ENCODE peak calls at places on chromosomes 11 and 22, in seven cellular contexts. V is cardiac muscle cell, R is A549, Z is HFF-Myc, N is astrocyte, K is AG10803, E is AG09309. H is an unnamed sample.

GRCh38 chr11:111797145-111797581 is 31.0 kb upstream of the PPP2R1B start:
- DNase-seq in V (no peak), N (peak; percentile 24), K (peak; percentile 16), R (peak; percentile 10), Z (peak; percentile 62), E (no peak), H (no peak)

GRCh38 chr11:12290477-12290922 is 86.9 kb upstream of the PARVA start:
- DNase-seq in N (peak; percentile 48), Z (no peak), R (no peak), K (no peak), V (no peak), E (no peak), H (no peak)

GRCh38 chr22:29755889-29756288 is 10.9 kb downstream of the ZMAT5 start:
- DNase-seq in N (no peak), R (no peak), Z (no peak), V (no peak), E (no peak), K (no peak), H (no peak)

GRCh38 chr11:33500865-33501479 is 199.7 kb downstream of the C11orf91 start:
- DNase-seq in V (peak; percentile 76), N (peak; percentile 46), R (peak; percentile 25), K (peak; percentile 47), Z (no peak), E (no peak), H (no peak)

GRCh38 chr11:117731689-117732290 is 65.2 kb downstream of the DSCAML1 start:
- DNase-seq in Z (no peak), V (no peak), N (no peak), E (no peak), R (no peak), K (no peak), H (no peak)

GRCh38 chr11:126464796-126465195 is 109.3 kb downstream of the ST3GAL4 start:
- DNase-seq in Z (no peak), E (no peak), N (no peak), K (no peak), V (no peak), R (no peak), H (no peak)

GRCh38 chr11:5933116-5933515 is 8.9 kb upstream of the OR56A3 start:
- DNase-seq in R (no peak), N (no peak), Z (no peak), E (no peak), K (no peak), V (no peak), H (no peak)

GRCh38 chr11:130547761-130548490 is 99.5 kb downstream of the ADAMTS15 start:
- DNase-seq in N (no peak), V (no peak), K (no peak), E (no peak), R (no peak), Z (no peak), H (no peak)

GRCh38 chr11:66100272-66101037 is 30.4 kb downstream of the PACS1 start:
- DNase-seq in R (peak; percentile 59), K (no peak), Z (no peak), V (no peak), N (peak; percentile 36), E (no peak), H (no peak)

GRCh38 chr11:66106786-66107599 is 36.9 kb downstream of the PACS1 start:
- DNase-seq in V (no peak), N (peak; percentile 29), Z (no peak), E (no peak), K (no peak), R (peak; percentile 23), H (no peak)

GRCh38 chr11:66104057-66104638 is 34.1 kb downstream of the PACS1 start:
- DNase-seq in E (no peak), V (no peak), N (no peak), K (no peak), R (no peak), Z (no peak), H (no peak)

GRCh38 chr11:66101055-66101454 is 31.0 kb downstream of the PACS1 start:
- DNase-seq in N (no peak), K (no peak), R (no peak), Z (no peak), E (no peak), V (no peak), H (no peak)
- H3K4me3 ChIP-seq in N (no peak overlapping the region), K (no peak overlapping the region), R (no peak overlapping the region), Z (no peak overlapping the region), E (no peak overlapping the region), V (no peak overlapping the region), H (no peak overlapping the region)

GRCh38 chr11:102317099-102317767 is at the start of gene BIRC3:
- DNase-seq in N (peak; percentile 95), Z (peak; percentile 78), K (peak; percentile 86), V (peak; percentile 71), R (peak; percentile 97), E (peak; percentile 71), H (no peak)

GRCh38 chr11:102314784-102315183 is 2.5 kb upstream of the BIRC3 start:
- DNase-seq in Z (no peak), E (no peak), V (no peak), N (no peak), K (no peak), R (no peak), H (no peak)

GRCh38 chr11:102317768-102318103 is 452 bp downstream of the BIRC3 start:
- DNase-seq in N (no peak), V (no peak), Z (no peak), E (no peak), R (no peak), K (no peak), H (no peak)

GRCh38 chr11:102318469-102318868 is 1.2 kb downstream of the BIRC3 start:
- DNase-seq in V (no peak), E (no peak), K (no peak), N (no peak), R (peak; percentile 79), Z (no peak), H (no peak)

GRCh38 chr11:102316505-102316904 is 779 bp upstream of the BIRC3 start:
- DNase-seq in E (no peak), N (no peak), R (peak; percentile 16), V (no peak), K (no peak), Z (no peak), H (no peak)
- H3K4me3 ChIP-seq in E (no peak overlapping the region), N (no peak overlapping the region), R (peak overlapping the region; percentile 52), V (no peak overlapping the region), K (no peak overlapping the region), Z (no peak overlapping the region), H (no peak overlapping the region)

GRCh38 chr22:22038178-22038880 is 55.7 kb upstream of the TOP3B start:
- DNase-seq in N (peak; percentile 14), Z (no peak), K (no peak), R (no peak), V (no peak), E (no peak), H (no peak)

GRCh38 chr22:22035771-22036314 is 53.3 kb upstream of the TOP3B start:
- DNase-seq in Z (no peak), K (no peak), N (no peak), R (no peak), V (no peak), E (no peak), H (no peak)

GRCh38 chr22:22037740-22038139 is 55.2 kb upstream of the TOP3B start:
- DNase-seq in N (peak; percentile 61), Z (no peak), K (no peak), R (no peak), E (no peak), V (no peak), H (no peak)

GRCh38 chr22:22036588-22036987 is 54.0 kb upstream of the TOP3B start:
- DNase-seq in E (no peak), V (no peak), Z (no peak), R (no peak), N (no peak), K (no peak), H (no peak)

DNA sequence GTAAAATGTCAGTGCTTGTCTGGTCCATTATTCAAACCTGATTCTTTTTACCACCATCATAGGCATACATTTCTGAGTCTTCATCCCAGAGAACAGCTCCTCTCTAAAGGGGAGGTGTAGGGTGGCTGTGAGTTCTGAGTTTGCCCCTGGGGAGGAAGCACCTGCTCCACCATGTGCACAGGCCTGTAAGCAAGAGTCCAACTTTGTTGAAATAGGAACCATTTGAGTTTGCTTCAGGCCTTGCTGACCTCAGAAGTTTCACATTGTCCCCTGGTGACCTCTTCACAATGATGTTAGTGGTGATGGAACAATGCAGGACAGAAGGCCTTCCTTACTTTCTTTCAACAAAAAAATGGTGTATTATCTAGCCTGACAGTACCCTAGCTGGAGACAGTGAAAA is 54.6 kb upstream of the TOP3B start:
- DNase-seq in R (no peak), E (no peak), V (no peak), Z (no peak), N (no peak), K (no peak), H (no peak)
- H3K4me3 ChIP-seq in R (no peak overlapping the region), E (no peak overlapping the region), V (no peak overlapping the region), Z (no peak overlapping the region), N (no peak overlapping the region), K (no peak overlapping the region), H (no peak overlapping the region)

GRCh38 chr11:123702137-123702536 is 39.3 kb downstream of the ZNF202 start:
- DNase-seq in K (no peak), R (no peak), Z (no peak), N (no peak), E (no peak), V (no peak), H (no peak)
- H3K4me3 ChIP-seq in K (no peak overlapping the region), R (no peak overlapping the region), Z (no peak overlapping the region), N (no peak overlapping the region), E (no peak overlapping the region), V (no peak overlapping the region), H (no peak overlapping the region)

GRCh38 chr22:27872488-27872887 is 46.6 kb downstream of the PITPNB start:
- DNase-seq in V (no peak), E (no peak), Z (no peak), K (no peak), R (no peak), N (no peak), H (no peak)
- H3K4me3 ChIP-seq in V (no peak overlapping the region), E (no peak overlapping the region), Z (no peak overlapping the region), K (no peak overlapping the region), R (no peak overlapping the region), N (no peak overlapping the region), H (no peak overlapping the region)